ENCODE peak calls at places on chromosomes 16 and 17, in four cellular contexts. K, H, J and Z are unnamed samples. For H3K36me3 and H3K9me3, the result is how much of the 10 kb centered on the place peaks cover.

GRCh38 chr16:49739381-49739780 is 116.5 kb downstream of the ZNF423 start:
- DNase-seq in K (no peak), H (no peak), J (no peak), Z (no peak)

GRCh38 chr17:66730497-66730923 is 104.4 kb upstream of the CACNG5 start:
- DNase-seq in K (no peak), H (no peak), J (no peak), Z (no peak)

GRCh38 chr17:37148171-37148570 is 199.4 kb downstream of the AATF start:
- DNase-seq in K (no peak), H (no peak), J (no peak), Z (no peak)

GRCh38 chr17:2171725-2172446 is 117.0 kb downstream of the HIC1 start:
- DNase-seq in K (peak), H (peak), J (peak), Z (peak)

GRCh38 chr16:19753815-19754643 is 36.0 kb downstream of the IQCK start:
- DNase-seq in K (no peak), H (peak), J (peak), Z (peak)

GRCh38 chr17:39624313-39624712 is 2.4 kb upstream of the PPP1R1B start:
- DNase-seq in K (no peak), H (no peak), J (no peak), Z (no peak)

GRCh38 chr17:6853764-6854442 is 22.4 kb upstream of the TEKT1 start:
- DNase-seq in K (no peak), H (peak), J (peak), Z (no peak)

GRCh38 chr17:44673893-44674292 is 15.7 kb downstream of the CCDC43 start:
- DNase-seq in K (no peak), H (no peak), J (no peak), Z (no peak)

GRCh38 chr17:2828396-2829038 is 32.3 kb downstream of the RAP1GAP2 start:
- DNase-seq in K (peak), H (peak), J (peak), Z (peak)

GRCh38 chr16:25796239-25796638 is 104.5 kb downstream of the HS3ST4 start:
- DNase-seq in K (no peak), H (no peak), J (no peak), Z (no peak)

GRCh38 chr17:43388198-43389021 is 10.4 kb upstream of the ARL4D start:
- DNase-seq in K (peak), H (peak), J (peak), Z (peak)

GRCh38 chr17:82367724-82368524 is 3.6 kb upstream of the UTS2R start:
- DNase-seq in K (no peak), H (peak), J (peak), Z (no peak)

GRCh38 chr16:70691223-70692129 is 5.6 kb upstream of the MTSS2 start:
- DNase-seq in K (peak), H (no peak), J (peak), Z (peak)

GRCh38 chr17:63984206-63984605 is 11.5 kb upstream of the SCN4A start:
- DNase-seq in K (peak), H (no peak), J (no peak), Z (no peak)

GRCh38 chr17:60601443-60602384 is 1.7 kb downstream of the PPM1D start:
- DNase-seq in K (no peak), H (peak), J (peak), Z (peak)

GRCh38 chr17:40321502-40322416 is 12.8 kb downstream of the RARA start:
- DNase-seq in K (peak), H (no peak), J (no peak), Z (peak)

GRCh38 chr17:75078097-75079022 is 9.4 kb upstream of the SLC16A5 start:
- DNase-seq in K (peak), H (peak), J (no peak), Z (peak)

GRCh38 chr16:70800798-70801480 is at the start of gene VAC14:
- DNase-seq in K (peak), H (peak), J (peak), Z (peak)

GRCh38 chr16:8565498-8565897 is 24.8 kb downstream of the TMEM114 start:
- DNase-seq in K (no peak), H (no peak), J (no peak), Z (no peak)

GRCh38 chr17:50149425-50150353 is 788 bp downstream of the PPP1R9B start:
- DNase-seq in K (peak), H (peak), J (no peak), Z (no peak)

GRCh38 chr16:77335652-77336234 is 99.1 kb downstream of the ADAMTS18 start:
- DNase-seq in K (no peak), H (peak), J (no peak), Z (no peak)

GRCh38 chr17:77465358-77466041 is 324.7 kb downstream of the SEC14L1 start:
- DNase-seq in K (peak), H (peak), J (no peak), Z (peak)

GRCh38 chr16:19717319-19717718 is 708 bp downstream of the KNOP1 start:
- DNase-seq in K (no peak), H (no peak), J (no peak), Z (no peak)

GRCh38 chr16:78022347-78022746 is at the start of gene CLEC3A:
- DNase-seq in K (no peak), H (no peak), J (no peak), Z (no peak)

GRCh38 chr17:7943291-7943690 is 11.3 kb downstream of the CNTROB start:
- DNase-seq in K (no peak), H (no peak), J (no peak), Z (no peak)
- H3K36me3 ChIP-seq in K (half or more), H (under half), J (half or more), Z (under half)

DNA sequence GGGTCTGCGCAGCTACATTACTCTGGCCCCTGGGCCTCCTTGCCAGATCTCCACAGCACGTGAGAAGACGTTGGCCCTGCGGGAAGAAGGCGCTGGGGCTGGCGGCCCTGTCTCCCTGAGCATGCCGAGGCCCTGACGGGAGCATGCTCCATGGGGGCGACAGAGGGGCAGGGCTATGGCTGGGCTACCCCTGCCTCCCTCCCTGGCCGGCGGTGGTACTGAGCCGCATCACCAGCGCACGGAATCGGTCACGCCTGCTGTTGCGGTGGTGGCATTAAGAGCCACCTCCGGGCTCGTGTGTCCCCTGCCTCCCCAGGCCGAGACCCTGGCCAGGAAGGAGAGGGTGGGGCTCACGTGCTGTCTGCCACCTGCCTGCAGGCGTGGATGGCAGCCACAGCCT is 28.1 kb downstream of the MAPK8IP3 start:
- DNase-seq in K (no peak), H (no peak), J (no peak), Z (no peak)
- H3K9me3 ChIP-seq in K (under half), H (under half), J (under half), Z (under half)

GRCh38 chr17:57542518-57542917 is 202.6 kb downstream of the CCDC182 start:
- DNase-seq in K (no peak), H (no peak), J (no peak), Z (no peak)
- H3K9ac ChIP-seq in K (no peak), H (no peak), J (no peak), Z (no peak)

DNA sequence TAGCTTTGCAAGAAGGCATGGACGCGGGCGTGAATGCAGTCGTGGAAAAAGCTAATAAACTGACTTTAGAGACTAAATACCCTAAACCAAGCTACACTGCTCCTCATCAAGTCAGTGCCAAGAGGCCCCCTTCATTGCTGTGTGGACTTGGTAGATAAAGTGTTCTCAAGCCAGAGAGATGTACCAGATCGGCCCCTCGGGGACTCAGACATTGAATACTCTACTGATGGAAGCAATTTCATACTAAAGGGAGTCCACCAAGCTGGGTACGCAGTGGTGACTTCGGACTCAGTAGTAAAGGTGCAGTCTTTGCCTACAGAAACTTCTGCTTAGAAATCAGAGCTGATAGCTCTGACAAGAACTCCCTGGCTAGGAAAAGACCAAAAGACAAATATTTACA is 8.8 kb downstream of the POLR3K start:
- DNase-seq in K (no peak), H (no peak), J (no peak), Z (no peak)
- H3K36me3 ChIP-seq in K (under half), H (under half), J (under half), Z (under half)